ENCODE peak calls at places on chromosomes 6 and 20, in nine cellular contexts. T is GM12864; G is stimulated activated CD4-positive, alpha-beta T cell treated with anti-CD3 and anti-CD28 coated beads, Interleukin-15, amount 100 ng/mL, for 1 hour; F is T-helper 17 cell; S is heart left ventricle; E is CD8-positive, alpha-beta T cell; Z is astrocyte of the cerebellum; W is AML-193; M is fibroblast of lung. Q is an unnamed sample.

GRCh38 chr20:63132131-63132714 is 83.7 kb downstream of the YTHDF1 start:
- DNase-seq in T (no peak), G (no peak), F (no peak), S (peak), E (no peak), Z (no peak), W (no peak), M (no peak), Q (no peak)

GRCh38 chr6:1801401-1801800 is 191.7 kb downstream of the FOXC1 start:
- DNase-seq in T (no peak), G (no peak), F (no peak), S (no peak), E (no peak), Z (no peak), W (no peak), M (no peak), Q (no peak)

GRCh38 chr20:31652917-31653385 is 15.2 kb downstream of the COX4I2 start:
- DNase-seq in T (no peak), G (no peak), F (no peak), S (no peak), E (no peak), Z (no peak), W (no peak), M (peak), Q (no peak)

GRCh38 chr20:5000263-5001173 is 792 bp downstream of the SLC23A2 start:
- DNase-seq in T (no peak), G (no peak), F (peak), S (peak), E (no peak), Z (no peak), W (peak), M (no peak), Q (peak)

GRCh38 chr20:48823960-48824497 is 3.8 kb downstream of the PREX1 start:
- DNase-seq in T (peak), G (no peak), F (no peak), S (no peak), E (no peak), Z (peak), W (peak), M (peak), Q (no peak)

GRCh38 chr6:90610291-90610670 is 23.4 kb upstream of the MAP3K7 start:
- DNase-seq in T (no peak), G (no peak), F (no peak), S (no peak), E (no peak), Z (no peak), W (no peak), M (no peak), Q (peak)

GRCh38 chr6:49454787-49455709 is 8.0 kb downstream of the MMUT start:
- DNase-seq in T (no peak), G (no peak), F (no peak), S (no peak), E (no peak), Z (no peak), W (no peak), M (no peak), Q (no peak)

GRCh38 chr20:9068896-9069663 is at the start of gene PLCB4:
- DNase-seq in T (no peak), G (no peak), F (no peak), S (peak), E (no peak), Z (no peak), W (no peak), M (peak), Q (no peak)

GRCh38 chr6:107800564-107801164 is 23.4 kb downstream of the SCML4 start:
- DNase-seq in T (no peak), G (no peak), F (no peak), S (no peak), E (no peak), Z (no peak), W (peak), M (no peak), Q (no peak)

GRCh38 chr6:43089874-43090556 is 13.9 kb downstream of the PTK7 start:
- DNase-seq in T (no peak), G (no peak), F (no peak), S (no peak), E (no peak), Z (no peak), W (no peak), M (peak), Q (no peak)

GRCh38 chr20:25287631-25288290 is 39.9 kb downstream of the PYGB start:
- DNase-seq in T (no peak), G (no peak), F (no peak), S (peak), E (no peak), Z (no peak), W (no peak), M (no peak), Q (no peak)

GRCh38 chr6:34524989-34525388 is 31.1 kb downstream of the SPDEF start:
- DNase-seq in T (no peak), G (no peak), F (no peak), S (no peak), E (no peak), Z (no peak), W (no peak), M (no peak), Q (no peak)

GRCh38 chr6:153941768-153942167 is 97.3 kb upstream of the OPRM1 start:
- DNase-seq in T (no peak), G (no peak), F (no peak), S (no peak), E (no peak), Z (no peak), W (no peak), M (no peak), Q (no peak)

GRCh38 chr6:43716099-43716498 is 28.5 kb upstream of the MRPS18A start:
- DNase-seq in T (no peak), G (no peak), F (no peak), S (peak), E (no peak), Z (peak), W (no peak), M (peak), Q (no peak)

GRCh38 chr20:480044-480443 is 17.7 kb upstream of the TBC1D20 start:
- DNase-seq in T (no peak), G (no peak), F (no peak), S (no peak), E (no peak), Z (no peak), W (no peak), M (no peak), Q (no peak)

GRCh38 chr6:3749390-3749978 is 2.0 kb downstream of the PXDC1 start:
- DNase-seq in T (no peak), G (no peak), F (no peak), S (peak), E (no peak), Z (no peak), W (no peak), M (no peak), Q (no peak)

GRCh38 chr6:1840491-1841121 is 230.9 kb downstream of the FOXC1 start:
- DNase-seq in T (no peak), G (no peak), F (no peak), S (no peak), E (no peak), Z (no peak), W (no peak), M (no peak), Q (no peak)

GRCh38 chr20:10313701-10314100 is 95.1 kb downstream of the SNAP25 start:
- DNase-seq in T (no peak), G (no peak), F (no peak), S (no peak), E (no peak), Z (no peak), W (no peak), M (no peak), Q (no peak)

GRCh38 chr20:1800180-1800579 is 95.0 kb upstream of the SIRPA start:
- DNase-seq in T (no peak), G (no peak), F (no peak), S (no peak), E (no peak), Z (no peak), W (no peak), M (no peak), Q (no peak)

GRCh38 chr6:112464901-112465661 is 118.0 kb downstream of the RFPL4B start:
- DNase-seq in T (no peak), G (no peak), F (no peak), S (no peak), E (no peak), Z (no peak), W (no peak), M (no peak), Q (no peak)

GRCh38 chr6:131225959-131226358 is 90.7 kb downstream of the AKAP7 start:
- DNase-seq in T (no peak), G (no peak), F (no peak), S (no peak), E (no peak), Z (no peak), W (no peak), M (no peak), Q (no peak)

GRCh38 chr6:37695273-37695672 is 2.4 kb downstream of the MDGA1 start:
- DNase-seq in T (no peak), G (no peak), F (no peak), S (no peak), E (no peak), Z (no peak), W (no peak), M (no peak), Q (no peak)

GRCh38 chr20:47672166-47672565 is 113.1 kb downstream of the SULF2 start:
- DNase-seq in T (no peak), G (no peak), F (no peak), S (no peak), E (no peak), Z (no peak), W (no peak), M (no peak), Q (no peak)

GRCh38 chr6:128363424-128363823 is 157.0 kb downstream of the PTPRK start:
- DNase-seq in T (no peak), G (no peak), F (no peak), S (no peak), E (no peak), Z (no peak), W (no peak), M (peak), Q (no peak)

GRCh38 chr6:84204011-84204410 is 23.4 kb downstream of the CEP162 start:
- DNase-seq in T (no peak), G (no peak), F (no peak), S (no peak), E (no peak), Z (no peak), W (no peak), M (no peak), Q (no peak)

GRCh38 chr6:67630146-67630545 is 1004.9 kb upstream of the ADGRB3 start:
- DNase-seq in T (no peak), G (no peak), F (no peak), S (no peak), E (no peak), Z (peak), W (no peak), M (peak), Q (no peak)

GRCh38 chr6:110816677-110817076 is 1.4 kb upstream of the CDK19 start:
- DNase-seq in T (no peak), G (no peak), F (no peak), S (no peak), E (no peak), Z (no peak), W (peak), M (no peak), Q (no peak)

GRCh38 chr6:162856885-162857284 is 129.1 kb downstream of the PACRG start:
- DNase-seq in T (no peak), G (no peak), F (no peak), S (no peak), E (no peak), Z (peak), W (peak), M (peak), Q (no peak)

GRCh38 chr6:99471638-99472037 is 43.6 kb downstream of the USP45 start:
- DNase-seq in T (no peak), G (no peak), F (no peak), S (no peak), E (no peak), Z (no peak), W (no peak), M (no peak), Q (no peak)

GRCh38 chr20:34001378-34001777 is 7.7 kb downstream of the RALY start:
- DNase-seq in T (no peak), G (no peak), F (no peak), S (no peak), E (no peak), Z (no peak), W (no peak), M (peak), Q (no peak)

GRCh38 chr6:46050845-46051405 is 35.3 kb upstream of the CLIC5 start:
- DNase-seq in T (no peak), G (no peak), F (no peak), S (no peak), E (no peak), Z (no peak), W (no peak), M (no peak), Q (no peak)

GRCh38 chr20:32847964-32848363 is 10.8 kb upstream of the EFCAB8 start:
- DNase-seq in T (no peak), G (no peak), F (no peak), S (no peak), E (no peak), Z (no peak), W (no peak), M (no peak), Q (no peak)

GRCh38 chr6:6283747-6284146 is 36.7 kb downstream of the F13A1 start:
- DNase-seq in T (no peak), G (no peak), F (no peak), S (no peak), E (no peak), Z (no peak), W (no peak), M (no peak), Q (no peak)

Q was measured in naive B cell.